ENCODE peak calls at places on chromosomes 7 and 10, in seven cellular contexts. R, Y, Z, G, C, K and N are unnamed samples.

GRCh38 chr10:110436554-110437350 is 61.0 kb upstream of the DUSP5 start:
- DNase-seq in R (no peak), G (no peak), Z (no peak), Y (no peak), K (peak; percentile 6), C (no peak), N (no peak)

GRCh38 chr7:36407636-36408550 is 18.2 kb downstream of the ANLN start:
- DNase-seq in K (no peak), R (no peak), G (no peak), Z (no peak), Y (no peak), C (no peak), N (no peak)

GRCh38 chr7:128266891-128267839 is 26.1 kb downstream of the LEP start:
- DNase-seq in G (no peak), Z (no peak), Y (no peak), R (peak; percentile 45), K (peak; percentile 59), C (peak; percentile 28), N (no peak)

GRCh38 chr7:102186306-102186705 is 100.4 kb upstream of the SH2B2 start:
- DNase-seq in C (no peak), R (no peak), K (no peak), Z (no peak), G (no peak), Y (no peak), N (no peak)

GRCh38 chr7:118195837-118196474 is 12.0 kb downstream of the LSM8 start:
- DNase-seq in C (peak; percentile 27), R (peak; percentile 70), Y (no peak), Z (peak; percentile 68), K (peak; percentile 38), G (peak; percentile 28), N (peak; percentile 32)

GRCh38 chr7:75056476-75056875 is 17.1 kb downstream of the RCC1L start:
- DNase-seq in Z (no peak), Y (no peak), C (peak; percentile 52), R (peak; percentile 83), K (no peak), G (no peak), N (no peak)

GRCh38 chr10:110344622-110345021 is 39.9 kb upstream of the SMNDC1 start:
- DNase-seq in Z (no peak), C (no peak), Y (no peak), R (no peak), K (no peak), G (no peak), N (no peak)

GRCh38 chr10:133278577-133279265 is 2.1 kb upstream of the ADAM8 start:
- DNase-seq in G (peak; percentile 54), Z (no peak), K (no peak), R (peak; percentile 49), Y (peak; percentile 79), C (no peak), N (peak; percentile 78)

GRCh38 chr10:67385566-67385965 is 310.4 kb downstream of the CTNNA3 start:
- DNase-seq in Z (no peak), R (no peak), G (no peak), K (no peak), C (no peak), Y (no peak), N (no peak)

GRCh38 chr7:105599551-105599950 is 18.3 kb upstream of the EFCAB10 start:
- DNase-seq in C (no peak), G (no peak), R (no peak), Z (no peak), K (no peak), Y (no peak), N (no peak)

GRCh38 chr7:80659120-80660055 is 20.9 kb downstream of the CD36 start:
- DNase-seq in G (no peak), C (peak; percentile 2), Z (peak; percentile 26), R (peak; percentile 62), Y (peak; percentile 3), K (no peak), N (peak; percentile 24)

GRCh38 chr7:8724080-8724718 is 290.8 kb downstream of the NXPH1 start:
- DNase-seq in Y (no peak), G (no peak), Z (peak; percentile 14), R (no peak), C (no peak), K (peak; percentile 75), N (peak; percentile 54)
- TF ChIP-seq CTCF in Y (no peak), G (peak; percentile 22), Z (peak; percentile 41), R (no peak), C (no peak), K (peak; percentile 63), N (peak; percentile 75)

DNA sequence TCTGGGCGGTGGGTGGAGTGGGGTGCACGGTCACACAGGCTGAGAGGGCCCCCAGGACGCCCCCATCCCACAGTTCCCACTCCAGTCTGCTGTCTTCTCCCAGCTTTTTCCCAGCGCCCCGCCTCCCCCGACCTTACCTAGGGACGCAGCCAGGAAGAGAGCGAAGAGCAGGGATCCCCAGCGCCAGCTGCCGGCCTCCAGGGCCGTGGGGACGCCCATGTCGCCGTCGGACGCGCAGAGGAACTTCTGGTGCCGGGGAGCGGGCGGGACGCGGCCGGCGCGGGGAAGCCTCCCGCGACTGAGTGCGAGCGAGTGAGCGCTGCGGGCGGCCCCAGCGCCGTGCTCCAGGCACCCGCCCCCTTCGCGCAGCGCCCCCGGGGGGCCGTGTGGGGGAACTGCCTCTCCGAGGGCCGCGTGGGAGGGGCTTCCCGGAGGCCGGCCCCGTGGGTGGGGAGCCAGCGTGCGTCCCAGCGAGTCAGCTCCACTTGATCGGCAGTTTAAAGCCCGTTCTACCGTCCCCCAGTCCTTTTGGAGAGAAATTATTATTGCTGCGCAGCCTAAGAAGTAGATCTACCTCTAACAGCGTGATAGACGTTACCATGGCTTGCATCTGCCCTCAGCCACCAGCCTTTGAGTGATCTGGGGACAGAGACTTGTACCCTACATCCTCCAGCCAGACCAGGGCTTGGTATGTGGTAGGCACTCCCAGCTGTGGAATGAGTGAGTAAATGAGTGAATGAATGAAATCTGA is at the start of gene VSIR:
- DNase-seq in G (peak; percentile 91), K (peak; percentile 83), R (peak; percentile 71), C (peak; percentile 52), Z (peak; percentile 82), Y (peak; percentile 95), N (peak; percentile 93)
- TF ChIP-seq CTCF in G (peak; percentile 94), K (peak; percentile 75), R (peak; percentile 92), C (peak; percentile 61), Z (peak; percentile 93), Y (peak; percentile 93), N (peak; percentile 91)

DNA sequence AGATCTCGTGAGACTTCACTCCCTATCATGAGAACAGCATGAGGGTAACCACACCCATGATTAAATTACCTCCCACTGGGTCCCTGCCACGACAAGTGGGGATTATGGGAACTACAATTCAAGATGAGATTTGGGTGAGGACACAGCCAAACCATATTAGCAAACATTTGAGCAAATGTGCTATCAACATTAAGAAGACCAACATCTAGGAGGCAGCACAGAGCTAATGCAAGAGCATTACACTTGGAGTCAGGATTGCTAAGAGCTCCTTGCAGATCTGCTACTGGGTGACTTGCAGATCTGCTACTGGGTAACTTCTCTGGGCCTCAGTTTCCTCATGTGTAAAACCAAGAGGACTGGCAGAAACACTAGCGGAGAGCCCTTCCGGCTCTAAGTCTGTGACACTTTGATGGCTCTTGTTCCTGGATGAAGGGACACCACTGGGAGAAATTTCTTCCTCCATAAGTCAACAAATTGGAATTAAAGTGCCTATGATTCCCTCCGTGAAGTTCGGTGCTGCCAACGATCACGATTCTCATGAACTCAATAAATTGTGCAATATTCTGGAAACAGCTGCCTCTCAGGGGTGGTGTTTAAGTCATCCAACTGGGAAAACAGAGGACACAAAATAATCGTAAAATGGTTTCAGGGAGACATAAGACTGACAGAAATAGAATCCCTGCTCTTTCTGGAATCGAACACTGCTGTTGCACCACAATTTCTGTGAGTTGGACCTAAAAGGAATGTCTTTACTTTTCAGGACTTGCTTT is 115.8 kb upstream of the ITGB1 start:
- DNase-seq in R (no peak), G (no peak), Y (no peak), K (no peak), Z (peak; percentile 41), C (no peak), N (no peak)
- TF ChIP-seq CTCF in R (no peak), G (no peak), Y (no peak), K (no peak), Z (no peak), C (no peak), N (no peak)

DNA sequence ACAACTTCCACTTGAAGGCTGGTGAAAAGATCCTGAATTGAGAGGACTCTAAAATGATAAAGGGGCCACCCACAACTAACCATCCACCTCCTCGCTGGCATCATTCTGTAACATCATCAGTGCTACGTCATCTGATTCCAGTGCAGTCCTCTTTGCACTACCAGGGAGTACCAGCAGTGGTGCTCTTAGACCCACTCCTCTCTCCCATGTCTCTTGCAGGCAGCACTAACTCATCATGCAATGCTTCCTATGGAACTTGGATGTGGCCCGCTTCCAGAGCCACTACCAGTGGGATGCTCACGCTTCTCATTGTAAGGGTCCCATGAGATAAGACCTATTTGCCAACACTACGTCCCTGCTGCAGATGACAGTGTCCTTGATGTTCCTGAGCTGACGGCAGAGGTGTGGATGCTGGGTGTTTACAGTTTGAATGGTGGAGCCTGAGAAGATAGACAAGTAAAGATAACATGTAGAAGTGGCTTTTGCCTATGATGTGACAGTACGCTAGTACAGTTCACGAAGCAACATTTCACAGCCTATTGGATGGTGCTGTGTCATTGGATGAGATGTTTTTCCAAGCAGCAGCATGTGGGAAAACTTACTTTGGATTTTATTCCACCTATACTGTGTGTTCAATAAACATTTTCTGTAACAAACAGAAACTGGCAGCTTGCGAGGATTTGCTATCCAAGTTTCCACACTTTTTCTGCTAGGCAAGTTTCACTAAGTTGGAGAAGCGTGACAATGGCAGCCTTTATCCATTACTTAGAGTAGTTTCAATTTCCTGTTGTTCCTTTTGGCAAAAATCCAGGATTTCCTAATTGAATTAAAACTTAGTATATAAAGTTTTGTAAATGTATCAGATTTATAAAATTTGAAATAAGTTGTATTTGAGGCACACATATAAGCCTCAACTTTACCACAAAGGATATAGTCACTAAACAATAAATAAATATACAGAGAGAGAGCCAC is 35.9 kb upstream of the COBL start:
- DNase-seq in G (no peak), R (no peak), C (no peak), Y (no peak), K (no peak), Z (no peak), N (no peak)
- TF ChIP-seq CTCF in G (no peak), R (no peak), C (no peak), Y (no peak), K (no peak), Z (no peak), N (no peak)

GRCh38 chr7:125149151-125149550 is 219.5 kb upstream of the POT1 start:
- DNase-seq in Y (no peak), R (no peak), Z (no peak), K (no peak), G (no peak), C (no peak), N (no peak)
- TF ChIP-seq CTCF in Y (no peak), R (no peak), Z (no peak), K (no peak), G (no peak), C (no peak), N (no peak)

GRCh38 chr7:122517576-122517975 is 181.3 kb downstream of the RNF133 start:
- DNase-seq in G (no peak), C (no peak), K (no peak), Y (no peak), R (no peak), Z (no peak), N (no peak)
- TF ChIP-seq CTCF in G (no peak), C (no peak), K (no peak), Y (no peak), R (no peak), Z (no peak), N (no peak)

GRCh38 chr7:27929127-27929526 is 189.2 kb downstream of the TAX1BP1 start:
- DNase-seq in R (no peak), Y (no peak), C (no peak), K (no peak), G (no peak), Z (no peak), N (no peak)
- TF ChIP-seq CTCF in R (no peak), Y (no peak), C (no peak), K (no peak), G (no peak), Z (peak; percentile 6), N (no peak)